ENCODE peak calls at places on chromosomes 13 and 19, in four cellular contexts. One of them, this sample, is unnamed.

GRCh38 chr19:17329768-17330545 is 4.7 kb downstream of the ANO8 start:
- DNase-seq in fibroblast of mammary gland: no peak
- DNase-seq in endothelial cell: no peak
- DNase-seq in stimulated activated CD4-positive, alpha-beta T cell treated with anti-CD3 and anti-CD28 coated beads, Interleukin-4, amount 100 ng/mL, for 1 hour: no peak
- DNase-seq in this sample: no peak

GRCh38 chr19:56837492-56837891 is 3.0 kb downstream of the PEG3 start:
- DNase-seq in stimulated activated CD4-positive, alpha-beta T cell treated with anti-CD3 and anti-CD28 coated beads, Interleukin-4, amount 100 ng/mL, for 1 hour: no peak
- DNase-seq in endothelial cell: no peak
- DNase-seq in fibroblast of mammary gland: peak; percentile 45
- DNase-seq in this sample: no peak

GRCh38 chr13:76210262-76210661 is 574.1 kb downstream of the LMO7 start:
- DNase-seq in endothelial cell: no peak
- DNase-seq in fibroblast of mammary gland: peak; percentile 40
- DNase-seq in stimulated activated CD4-positive, alpha-beta T cell treated with anti-CD3 and anti-CD28 coated beads, Interleukin-4, amount 100 ng/mL, for 1 hour: no peak
- DNase-seq in this sample: no peak

GRCh38 chr19:36572593-36573019 is 486 bp downstream of the ZNF529 start:
- DNase-seq in fibroblast of mammary gland: no peak
- DNase-seq in endothelial cell: no peak
- DNase-seq in stimulated activated CD4-positive, alpha-beta T cell treated with anti-CD3 and anti-CD28 coated beads, Interleukin-4, amount 100 ng/mL, for 1 hour: no peak
- DNase-seq in this sample: no peak

GRCh38 chr19:47255947-47256687 is at the start of gene CCDC9:
- DNase-seq in stimulated activated CD4-positive, alpha-beta T cell treated with anti-CD3 and anti-CD28 coated beads, Interleukin-4, amount 100 ng/mL, for 1 hour: peak; percentile 94
- DNase-seq in fibroblast of mammary gland: peak; percentile 94
- DNase-seq in endothelial cell: peak; percentile 95
- DNase-seq in this sample: peak; percentile 99

GRCh38 chr19:3508771-3509535 is 2.8 kb downstream of the FZR1 start:
- DNase-seq in endothelial cell: no peak
- DNase-seq in fibroblast of mammary gland: no peak
- DNase-seq in stimulated activated CD4-positive, alpha-beta T cell treated with anti-CD3 and anti-CD28 coated beads, Interleukin-4, amount 100 ng/mL, for 1 hour: no peak
- DNase-seq in this sample: no peak

GRCh38 chr13:75333103-75333502 is 148.9 kb downstream of the TBC1D4 start:
- DNase-seq in endothelial cell: no peak
- DNase-seq in fibroblast of mammary gland: no peak
- DNase-seq in stimulated activated CD4-positive, alpha-beta T cell treated with anti-CD3 and anti-CD28 coated beads, Interleukin-4, amount 100 ng/mL, for 1 hour: no peak
- DNase-seq in this sample: no peak

GRCh38 chr13:110524484-110525254 is 36.9 kb downstream of the RAB20 start:
- DNase-seq in endothelial cell: no peak
- DNase-seq in fibroblast of mammary gland: no peak
- DNase-seq in stimulated activated CD4-positive, alpha-beta T cell treated with anti-CD3 and anti-CD28 coated beads, Interleukin-4, amount 100 ng/mL, for 1 hour: no peak
- DNase-seq in this sample: no peak

GRCh38 chr13:82412749-82413148 is 1469.5 kb downstream of the SLITRK1 start:
- DNase-seq in fibroblast of mammary gland: no peak
- DNase-seq in endothelial cell: no peak
- DNase-seq in stimulated activated CD4-positive, alpha-beta T cell treated with anti-CD3 and anti-CD28 coated beads, Interleukin-4, amount 100 ng/mL, for 1 hour: no peak
- DNase-seq in this sample: no peak

GRCh38 chr13:98427331-98427995 is 149.4 kb downstream of the STK24 start:
- DNase-seq in endothelial cell: no peak
- DNase-seq in fibroblast of mammary gland: no peak
- DNase-seq in stimulated activated CD4-positive, alpha-beta T cell treated with anti-CD3 and anti-CD28 coated beads, Interleukin-4, amount 100 ng/mL, for 1 hour: no peak
- DNase-seq in this sample: no peak

GRCh38 chr13:66477816-66478215 is 752.3 kb downstream of the PCDH9 start:
- DNase-seq in stimulated activated CD4-positive, alpha-beta T cell treated with anti-CD3 and anti-CD28 coated beads, Interleukin-4, amount 100 ng/mL, for 1 hour: no peak
- DNase-seq in endothelial cell: no peak
- DNase-seq in fibroblast of mammary gland: no peak
- DNase-seq in this sample: no peak

GRCh38 chr19:14612657-14613056 is 29.8 kb downstream of the CLEC17A start:
- DNase-seq in endothelial cell: no peak
- DNase-seq in fibroblast of mammary gland: no peak
- DNase-seq in stimulated activated CD4-positive, alpha-beta T cell treated with anti-CD3 and anti-CD28 coated beads, Interleukin-4, amount 100 ng/mL, for 1 hour: no peak
- DNase-seq in this sample: no peak

GRCh38 chr19:17645339-17645963 is 42.7 kb downstream of the UNC13A start:
- DNase-seq in fibroblast of mammary gland: no peak
- DNase-seq in endothelial cell: no peak
- DNase-seq in stimulated activated CD4-positive, alpha-beta T cell treated with anti-CD3 and anti-CD28 coated beads, Interleukin-4, amount 100 ng/mL, for 1 hour: no peak
- DNase-seq in this sample: no peak

GRCh38 chr13:67369895-67370660 is 139.9 kb upstream of the PCDH9 start:
- DNase-seq in stimulated activated CD4-positive, alpha-beta T cell treated with anti-CD3 and anti-CD28 coated beads, Interleukin-4, amount 100 ng/mL, for 1 hour: no peak
- DNase-seq in fibroblast of mammary gland: peak; percentile 94
- DNase-seq in endothelial cell: no peak
- DNase-seq in this sample: no peak

GRCh38 chr19:52648336-52648990 is 10.3 kb upstream of the ZNF83 start:
- DNase-seq in stimulated activated CD4-positive, alpha-beta T cell treated with anti-CD3 and anti-CD28 coated beads, Interleukin-4, amount 100 ng/mL, for 1 hour: no peak
- DNase-seq in endothelial cell: no peak
- DNase-seq in fibroblast of mammary gland: peak; percentile 25
- DNase-seq in this sample: no peak

GRCh38 chr19:1394252-1395193 is 6.8 kb downstream of the GAMT start:
- DNase-seq in endothelial cell: no peak
- DNase-seq in fibroblast of mammary gland: no peak
- DNase-seq in stimulated activated CD4-positive, alpha-beta T cell treated with anti-CD3 and anti-CD28 coated beads, Interleukin-4, amount 100 ng/mL, for 1 hour: no peak
- DNase-seq in this sample: no peak

GRCh38 chr13:43755844-43756243 is 30.9 kb downstream of the ENOX1 start:
- DNase-seq in endothelial cell: no peak
- DNase-seq in fibroblast of mammary gland: no peak
- DNase-seq in stimulated activated CD4-positive, alpha-beta T cell treated with anti-CD3 and anti-CD28 coated beads, Interleukin-4, amount 100 ng/mL, for 1 hour: no peak
- DNase-seq in this sample: no peak

GRCh38 chr13:87042946-87043345 is 628.2 kb upstream of the SLITRK5 start:
- DNase-seq in stimulated activated CD4-positive, alpha-beta T cell treated with anti-CD3 and anti-CD28 coated beads, Interleukin-4, amount 100 ng/mL, for 1 hour: no peak
- DNase-seq in fibroblast of mammary gland: peak; percentile 53
- DNase-seq in endothelial cell: no peak
- DNase-seq in this sample: no peak

GRCh38 chr19:5127710-5128109 is 158.8 kb downstream of the KDM4B start:
- DNase-seq in fibroblast of mammary gland: no peak
- DNase-seq in stimulated activated CD4-positive, alpha-beta T cell treated with anti-CD3 and anti-CD28 coated beads, Interleukin-4, amount 100 ng/mL, for 1 hour: no peak
- DNase-seq in endothelial cell: no peak
- DNase-seq in this sample: no peak

GRCh38 chr13:55361141-55361540 is 1779.6 kb upstream of the PRR20A start:
- DNase-seq in stimulated activated CD4-positive, alpha-beta T cell treated with anti-CD3 and anti-CD28 coated beads, Interleukin-4, amount 100 ng/mL, for 1 hour: no peak
- DNase-seq in fibroblast of mammary gland: no peak
- DNase-seq in endothelial cell: no peak
- DNase-seq in this sample: no peak

GRCh38 chr19:57712222-57712621 is 3.2 kb upstream of the ZNF154 start:
- DNase-seq in stimulated activated CD4-positive, alpha-beta T cell treated with anti-CD3 and anti-CD28 coated beads, Interleukin-4, amount 100 ng/mL, for 1 hour: no peak
- DNase-seq in endothelial cell: no peak
- DNase-seq in fibroblast of mammary gland: no peak
- DNase-seq in this sample: no peak

GRCh38 chr19:7887408-7888144 is 734 bp upstream of the LRRC8E start:
- DNase-seq in stimulated activated CD4-positive, alpha-beta T cell treated with anti-CD3 and anti-CD28 coated beads, Interleukin-4, amount 100 ng/mL, for 1 hour: no peak
- DNase-seq in endothelial cell: no peak
- DNase-seq in fibroblast of mammary gland: no peak
- DNase-seq in this sample: no peak

GRCh38 chr13:90594694-90595093 is 752.8 kb upstream of the MIR17HG start:
- DNase-seq in endothelial cell: no peak
- DNase-seq in stimulated activated CD4-positive, alpha-beta T cell treated with anti-CD3 and anti-CD28 coated beads, Interleukin-4, amount 100 ng/mL, for 1 hour: no peak
- DNase-seq in fibroblast of mammary gland: peak; percentile 79
- DNase-seq in this sample: no peak

GRCh38 chr19:45179063-45179847 is 671 bp downstream of the BLOC1S3 start:
- DNase-seq in fibroblast of mammary gland: peak; percentile 22
- DNase-seq in endothelial cell: no peak
- DNase-seq in stimulated activated CD4-positive, alpha-beta T cell treated with anti-CD3 and anti-CD28 coated beads, Interleukin-4, amount 100 ng/mL, for 1 hour: peak; percentile 49
- DNase-seq in this sample: peak; percentile 42

GRCh38 chr19:37594982-37595382 is 306 bp downstream of the ZNF540 start:
- DNase-seq in stimulated activated CD4-positive, alpha-beta T cell treated with anti-CD3 and anti-CD28 coated beads, Interleukin-4, amount 100 ng/mL, for 1 hour: peak; percentile 50
- DNase-seq in fibroblast of mammary gland: peak; percentile 55
- DNase-seq in endothelial cell: no peak
- DNase-seq in this sample: peak; percentile 56

GRCh38 chr19:18839465-18840287 is 7.9 kb downstream of the UPF1 start:
- DNase-seq in fibroblast of mammary gland: no peak
- DNase-seq in endothelial cell: no peak
- DNase-seq in stimulated activated CD4-positive, alpha-beta T cell treated with anti-CD3 and anti-CD28 coated beads, Interleukin-4, amount 100 ng/mL, for 1 hour: no peak
- DNase-seq in this sample: no peak

GRCh38 chr13:73767191-73767741 is 366.9 kb downstream of the KLF12 start:
- DNase-seq in endothelial cell: no peak
- DNase-seq in stimulated activated CD4-positive, alpha-beta T cell treated with anti-CD3 and anti-CD28 coated beads, Interleukin-4, amount 100 ng/mL, for 1 hour: no peak
- DNase-seq in fibroblast of mammary gland: no peak
- DNase-seq in this sample: no peak

This sample was measured in stimulated activated naive CD4-positive, alpha-beta T cell treated with Interleukin-2 at 50 U/mL for 16 hours.